ENCODE peak calls at places on chromosomes 5 and 9, in six cellular contexts. C, S, Q, O, D and A are unnamed samples.
A peak's percentile ranks its signal among the peaks of the same experiment; 100 is the strongest.

GRCh38 chr5:106699198-106699597 is 971.5 kb downstream of the EFNA5 start:
- DNase-seq in C (no peak), S (no peak), Q (no peak), O (peak; percentile 87), D (no peak), A (no peak)

GRCh38 chr5:151738125-151738848 is 20.1 kb downstream of the ATOX1 start:
- DNase-seq in C (no peak), S (peak; percentile 45), Q (no peak), O (no peak), D (no peak), A (peak; percentile 17)

GRCh38 chr9:125442471-125442870 is 180.8 kb downstream of the GAPVD1 start:
- DNase-seq in C (no peak), S (no peak), Q (no peak), O (no peak), D (no peak), A (no peak)

GRCh38 chr9:89606049-89606481 is 1.3 kb downstream of the GADD45G start:
- DNase-seq in C (peak; percentile 86), S (peak; percentile 75), Q (peak; percentile 90), O (peak; percentile 80), D (peak; percentile 87), A (peak; percentile 56)

GRCh38 chr5:180467989-180468731 is 26.0 kb upstream of the CNOT6 start:
- DNase-seq in C (no peak), S (no peak), Q (no peak), O (no peak), D (no peak), A (no peak)

GRCh38 chr5:145925353-145925752 is 11.0 kb upstream of the SH3RF2 start:
- DNase-seq in C (no peak), S (peak; percentile 79), Q (no peak), O (no peak), D (no peak), A (peak; percentile 80)

GRCh38 chr5:153998768-153999167 is 39.9 kb downstream of the FAM114A2 start:
- DNase-seq in C (no peak), S (no peak), Q (no peak), O (no peak), D (no peak), A (no peak)

GRCh38 chr5:90227688-90228087 is 181.9 kb downstream of the CETN3 start:
- DNase-seq in C (no peak), S (no peak), Q (peak; percentile 72), O (no peak), D (no peak), A (no peak)

GRCh38 chr5:172508471-172509404 is 54.4 kb upstream of the SH3PXD2B start:
- DNase-seq in C (no peak), S (no peak), Q (no peak), O (peak; percentile 11), D (no peak), A (no peak)

GRCh38 chr9:112112519-112112918 is 62.6 kb downstream of the SUSD1 start:
- DNase-seq in C (no peak), S (peak; percentile 93), Q (no peak), O (no peak), D (no peak), A (peak; percentile 75)

DNA sequence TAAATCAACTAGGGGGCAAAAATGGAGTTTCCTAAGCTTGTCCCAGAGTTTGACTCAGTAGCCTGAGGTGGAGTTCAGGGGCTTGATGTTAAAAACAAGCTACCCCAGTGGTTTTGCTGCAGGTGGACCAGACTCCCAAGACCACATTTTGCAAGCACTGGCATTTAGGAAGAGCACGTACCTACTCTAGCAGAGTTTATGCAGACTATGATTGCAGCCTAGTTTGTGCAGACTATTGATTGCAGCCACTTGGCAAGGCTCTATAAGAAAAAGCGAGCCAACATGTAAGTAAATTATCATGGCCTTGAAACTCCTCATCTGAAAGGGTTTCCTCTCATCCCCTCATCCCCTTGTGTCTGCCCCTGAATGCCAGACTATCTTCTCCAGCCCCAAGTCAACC is 102.0 kb upstream of the CCDC152 start:
- DNase-seq in C (no peak), S (no peak), Q (no peak), O (no peak), D (no peak), A (no peak)
- H3K4me3 ChIP-seq in C (no peak overlapping the region), S (no peak overlapping the region), Q (no peak overlapping the region), O (no peak overlapping the region), D (no peak overlapping the region), A (no peak overlapping the region)

DNA sequence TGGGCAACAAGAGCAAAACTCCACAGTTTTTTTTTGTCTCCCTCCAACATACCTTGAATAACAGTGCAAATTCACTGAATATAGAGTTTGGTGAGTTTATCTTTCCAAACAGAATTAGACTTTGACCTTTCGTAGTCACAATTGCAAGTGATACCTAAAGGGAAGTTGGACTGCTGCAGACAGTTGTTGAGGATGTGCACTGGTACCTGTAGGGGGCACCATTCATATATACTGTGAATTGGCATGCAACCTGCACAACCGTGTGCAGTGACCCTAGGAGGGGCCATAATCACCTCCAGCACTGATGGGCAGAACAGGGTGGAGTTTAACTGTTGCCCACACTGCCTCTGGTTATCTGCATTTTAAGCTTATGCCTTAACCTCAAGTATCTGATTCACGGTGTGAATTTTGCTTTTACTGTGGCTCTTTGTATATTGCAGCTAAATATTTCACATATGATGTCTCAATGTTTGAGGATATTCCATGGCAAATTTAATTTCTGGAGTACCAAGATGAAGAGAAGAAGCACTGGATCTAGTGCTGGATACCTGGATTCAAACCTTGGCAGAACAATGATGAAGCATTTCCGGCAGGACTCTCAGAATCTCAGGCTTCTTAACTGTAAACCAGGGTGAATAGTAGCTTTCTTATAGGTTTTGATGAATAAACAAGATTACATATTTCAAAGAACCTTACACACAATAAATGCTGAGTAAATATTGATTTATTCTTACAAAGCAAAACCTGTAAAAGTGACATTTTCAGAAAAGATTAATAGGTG is 144.4 kb downstream of the ACTBL2 start:
- DNase-seq in C (no peak), S (peak; percentile 54), Q (no peak), O (peak; percentile 60), D (no peak), A (no peak)
- TF ChIP-seq CTCF in C (peak; percentile 12), S (peak; percentile 60), Q (no peak), O (peak; percentile 81), D (peak; percentile 34), A (peak; percentile 43)

GRCh38 chr9:127448112-127448805 is 2.9 kb downstream of the RPL12 start:
- DNase-seq in C (no peak), S (no peak), Q (no peak), O (no peak), D (no peak), A (no peak)
- H3K4me3 ChIP-seq in C (peak overlapping the region; percentile 80), S (peak overlapping the region; percentile 98), Q (no peak overlapping the region), O (peak overlapping the region; percentile 97), D (no peak overlapping the region), A (peak overlapping the region; percentile 88)

GRCh38 chr5:87074934-87075541 is 192.6 kb upstream of the RASA1 start:
- DNase-seq in C (no peak), S (no peak), Q (no peak), O (no peak), D (no peak), A (no peak)

GRCh38 chr5:87069311-87069710 is 198.4 kb upstream of the RASA1 start:
- DNase-seq in C (no peak), S (no peak), Q (no peak), O (no peak), D (no peak), A (no peak)

GRCh38 chr5:87074072-87074471 is 193.6 kb upstream of the RASA1 start:
- DNase-seq in C (no peak), S (no peak), Q (no peak), O (no peak), D (no peak), A (no peak)

GRCh38 chr5:87069974-87070608 is 197.6 kb upstream of the RASA1 start:
- DNase-seq in C (no peak), S (peak; percentile 75), Q (no peak), O (peak; percentile 51), D (no peak), A (peak; percentile 47)
- TF ChIP-seq CTCF in C (no peak), S (peak; percentile 69), Q (no peak), O (peak; percentile 62), D (peak; percentile 53), A (peak; percentile 53)

DNA sequence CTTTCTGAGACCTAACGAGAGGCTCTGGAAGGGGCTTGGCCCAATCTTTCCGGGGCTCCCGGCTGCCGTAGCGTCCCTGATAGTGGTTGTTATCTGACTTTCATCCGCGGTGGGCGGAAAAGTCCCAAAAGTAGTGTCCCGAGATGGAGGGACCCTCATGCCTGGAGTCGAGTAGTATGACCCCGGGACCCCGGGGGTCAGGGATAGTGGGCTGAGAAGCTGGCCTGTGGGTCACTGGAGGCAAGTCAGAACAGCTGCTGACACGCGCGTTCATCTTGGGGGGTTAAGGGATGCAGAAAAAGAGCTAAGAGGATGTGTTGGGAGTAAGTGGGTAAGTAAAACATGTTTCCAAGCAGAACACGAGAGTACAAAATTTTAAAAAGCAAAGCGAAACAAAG is 123.4 kb downstream of the TMEM161B start:
- DNase-seq in C (no peak), S (no peak), Q (no peak), O (no peak), D (no peak), A (no peak)
- H3K4me3 ChIP-seq in C (peak overlapping the region; percentile 27), S (no peak overlapping the region), Q (no peak overlapping the region), O (no peak overlapping the region), D (no peak overlapping the region), A (no peak overlapping the region)

DNA sequence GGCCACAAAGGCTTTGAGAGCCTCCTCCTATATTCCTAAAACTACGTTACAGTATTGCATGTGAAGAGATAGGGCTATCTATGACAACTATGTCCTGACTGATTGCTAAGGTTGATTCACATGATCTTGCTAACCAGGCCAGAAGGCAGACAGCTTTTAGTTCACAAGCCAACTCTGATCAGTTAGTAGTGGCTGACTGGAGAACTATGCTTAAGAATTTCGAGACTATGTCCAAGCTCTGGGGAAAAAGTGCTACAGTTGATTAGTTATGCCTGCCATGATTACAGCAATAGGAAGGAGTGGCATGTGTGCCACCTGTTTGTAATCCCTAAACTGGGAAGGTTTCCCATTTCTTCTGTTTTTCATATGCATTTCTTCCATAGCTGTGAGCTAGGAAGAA is 223.4 kb downstream of the DOCK8 start:
- DNase-seq in C (no peak), S (peak; percentile 41), Q (no peak), O (no peak), D (no peak), A (no peak)
- TF ChIP-seq CTCF in C (no peak), S (no peak), Q (no peak), O (no peak), D (no peak), A (no peak)